ENCODE peak calls at places on chromosomes 6 and 20, in six cellular contexts. X is IMR-90, I is mesendoderm, H is mesenchymal stem cell, M is H1, Z is neuronal stem cell. Q is an unnamed sample.
A peak's percentile ranks its signal among the peaks of the same experiment; 100 is the strongest.

GRCh38 chr20:62306440-62307187 is 3.8 kb downstream of the ADRM1 start:
- DNase-seq in X (no peak), M (no peak), H (no peak), I (no peak), Z (no peak), Q (no peak)

GRCh38 chr20:37453288-37453687 is 67.8 kb upstream of the NNAT start:
- DNase-seq in I (no peak), Z (no peak), X (no peak), M (no peak), H (no peak), Q (no peak)

GRCh38 chr6:37990762-37991525 is 171.4 kb downstream of the ZFAND3 start:
- DNase-seq in I (peak; percentile 16), Z (peak; percentile 26), M (no peak), H (peak; percentile 92), X (peak; percentile 88), Q (no peak)

GRCh38 chr6:134123666-134124208 is 71.3 kb upstream of the SLC2A12 start:
- DNase-seq in I (peak; percentile 90), H (peak; percentile 74), M (no peak), Z (peak; percentile 33), X (peak; percentile 72), Q (peak; percentile 73)

GRCh38 chr6:149264629-149265028 is 52.9 kb upstream of the TAB2 start:
- DNase-seq in I (peak; percentile 46), M (no peak), X (no peak), H (no peak), Z (no peak), Q (peak; percentile 42)

GRCh38 chr6:27472182-27472616 is 706 bp downstream of the ZNF184 start:
- DNase-seq in X (peak; percentile 87), I (peak; percentile 80), M (no peak), H (peak; percentile 88), Z (peak; percentile 65), Q (peak; percentile 55)

GRCh38 chr20:33489495-33490022 is 337 bp upstream of the CBFA2T2 start:
- DNase-seq in H (peak; percentile 97), X (peak; percentile 95), I (peak; percentile 96), Z (peak; percentile 89), M (peak; percentile 77), Q (peak; percentile 98)

GRCh38 chr6:147005499-147005898 is 198.7 kb upstream of the STXBP5 start:
- DNase-seq in H (no peak), I (peak; percentile 64), X (no peak), M (no peak), Z (no peak), Q (peak; percentile 30)

GRCh38 chr6:149566372-149567193 is at the start of gene GINM1:
- DNase-seq in M (no peak), I (peak; percentile 73), H (peak; percentile 60), X (peak; percentile 15), Z (no peak), Q (peak; percentile 67)

GRCh38 chr6:6588924-6589696 is 590 bp downstream of the LY86 start:
- DNase-seq in X (no peak), Z (no peak), H (no peak), I (no peak), M (no peak), Q (no peak)

GRCh38 chr6:37674161-37674560 is 23.5 kb downstream of the MDGA1 start:
- DNase-seq in X (no peak), H (no peak), I (no peak), Z (no peak), M (no peak), Q (no peak)

GRCh38 chr6:159983641-159984080 is 14.8 kb downstream of the IGF2R start:
- DNase-seq in H (peak; percentile 90), I (no peak), Z (no peak), X (peak; percentile 51), M (no peak), Q (no peak)

GRCh38 chr6:128532827-128533226 is 12.4 kb upstream of the PTPRK start:
- DNase-seq in M (no peak), I (no peak), Z (no peak), X (peak; percentile 55), H (no peak), Q (no peak)

GRCh38 chr6:22499815-22500214 is 69.6 kb upstream of the HDGFL1 start:
- DNase-seq in X (no peak), Z (no peak), I (no peak), H (no peak), M (no peak), Q (no peak)

GRCh38 chr6:43676962-43677606 is 10.5 kb downstream of the MRPS18A start:
- DNase-seq in I (no peak), M (no peak), X (no peak), Z (no peak), H (no peak), Q (no peak)

GRCh38 chr6:3211681-3212080 is 15.8 kb downstream of the TUBB2B start:
- DNase-seq in X (no peak), H (no peak), M (no peak), Z (no peak), I (peak; percentile 67), Q (no peak)

GRCh38 chr6:132506461-132506860 is 6.5 kb downstream of the STX7 start:
- DNase-seq in M (no peak), H (no peak), X (no peak), I (no peak), Z (no peak), Q (no peak)

GRCh38 chr6:154485784-154486183 is 24.7 kb downstream of the CNKSR3 start:
- DNase-seq in I (no peak), Z (no peak), X (no peak), H (no peak), M (no peak), Q (no peak)

GRCh38 chr6:148973809-148974208 is 227.0 kb downstream of the UST start:
- DNase-seq in M (no peak), I (peak; percentile 56), X (peak; percentile 66), H (peak; percentile 53), Z (no peak), Q (no peak)

GRCh38 chr20:17873410-17874270 is 95.0 kb downstream of the SNX5 start:
- DNase-seq in Z (no peak), M (no peak), X (peak; percentile 96), H (peak; percentile 73), I (no peak), Q (peak; percentile 73)

GRCh38 chr6:119330520-119330919 is 19.0 kb downstream of the MAN1A1 start:
- DNase-seq in Z (no peak), X (no peak), M (no peak), H (no peak), I (no peak), Q (no peak)

GRCh38 chr20:41011551-41012067 is 17.0 kb upstream of the TOP1 start:
- DNase-seq in X (no peak), M (no peak), H (no peak), I (no peak), Z (no peak), Q (no peak)
- H2BK15ac ChIP-seq in X (peak overlapping the region; percentile 59), M (no peak overlapping the region), H (no peak overlapping the region), I (no peak overlapping the region), Z (no peak overlapping the region), Q (no peak overlapping the region)

GRCh38 chr20:1185781-1186334 is 1.1 kb upstream of the TMEM74B start:
- DNase-seq in M (peak; percentile 21), X (peak; percentile 26), Z (peak; percentile 57), H (peak; percentile 71), I (peak; percentile 82), Q (peak; percentile 82)
- H2BK15ac ChIP-seq in M (peak overlapping the region; percentile 36), X (no peak overlapping the region), Z (no peak overlapping the region), H (no peak overlapping the region), I (no peak overlapping the region), Q (no peak overlapping the region)

GRCh38 chr6:84876723-84877514 is 112.5 kb upstream of the TBX18 start:
- DNase-seq in X (no peak), I (no peak), H (no peak), Z (no peak), M (no peak), Q (no peak)

GRCh38 chr6:84882768-84883766 is 118.7 kb upstream of the TBX18 start:
- DNase-seq in H (no peak), I (no peak), M (no peak), Z (no peak), X (no peak), Q (no peak)

GRCh38 chr6:84871925-84872324 is 107.5 kb upstream of the TBX18 start:
- DNase-seq in M (no peak), I (no peak), H (no peak), X (no peak), Z (no peak), Q (no peak)

GRCh38 chr6:84872996-84873395 is 108.6 kb upstream of the TBX18 start:
- DNase-seq in H (no peak), Z (no peak), X (no peak), M (no peak), I (no peak), Q (no peak)

DNA sequence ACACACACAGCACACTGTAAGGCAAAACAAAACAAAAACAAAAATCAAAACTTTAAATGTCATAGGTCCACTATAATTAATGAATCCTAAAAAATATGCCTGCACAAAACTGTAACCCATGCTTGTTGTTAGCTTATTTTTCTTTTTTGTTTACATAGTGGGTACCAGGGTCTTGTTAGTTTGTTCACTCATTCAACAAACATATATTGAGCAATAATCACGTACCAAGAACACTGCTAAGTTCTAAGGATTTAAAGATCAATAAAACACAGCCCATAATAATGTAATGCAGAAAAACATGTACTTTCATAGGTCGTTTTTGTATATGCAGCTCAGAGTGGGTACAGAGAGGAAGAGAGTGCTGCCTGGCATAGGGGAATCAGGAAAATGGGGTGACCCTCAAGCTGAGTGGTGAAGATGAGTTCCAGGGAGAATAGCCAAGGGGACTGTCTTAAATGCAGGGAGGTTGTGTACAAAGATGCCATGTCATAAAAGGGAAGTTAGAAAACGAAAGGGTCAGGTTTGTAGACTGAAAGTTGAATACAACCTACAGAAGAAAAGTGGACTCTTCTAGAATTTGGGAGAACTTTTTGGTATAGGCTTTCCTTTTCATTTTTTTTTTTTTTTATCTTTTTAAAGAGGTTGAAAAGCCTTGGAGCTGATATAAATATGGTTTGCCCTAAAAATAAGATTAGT is 113.3 kb upstream of the TBX18 start:
- DNase-seq in I (no peak), M (no peak), H (no peak), X (no peak), Z (no peak), Q (no peak)
- H2BK15ac ChIP-seq in I (no peak overlapping the region), M (no peak overlapping the region), H (no peak overlapping the region), X (no peak overlapping the region), Z (no peak overlapping the region), Q (no peak overlapping the region)

GRCh38 chr6:45115696-45116095 is 212.4 kb upstream of the RUNX2 start:
- DNase-seq in M (no peak), X (peak; percentile 12), H (peak; percentile 83), I (no peak), Z (no peak), Q (no peak)

GRCh38 chr6:45116714-45117410 is 211.3 kb upstream of the RUNX2 start:
- DNase-seq in M (no peak), Z (no peak), I (no peak), H (peak; percentile 79), X (peak; percentile 78), Q (no peak)

GRCh38 chr6:45109551-45109950 is 218.6 kb upstream of the RUNX2 start:
- DNase-seq in M (no peak), X (no peak), I (no peak), Z (no peak), H (no peak), Q (no peak)

GRCh38 chr6:45112711-45113110 is 215.4 kb upstream of the RUNX2 start:
- DNase-seq in Z (no peak), M (no peak), H (no peak), I (no peak), X (no peak), Q (no peak)
- H2BK15ac ChIP-seq in Z (no peak overlapping the region), M (no peak overlapping the region), H (no peak overlapping the region), I (no peak overlapping the region), X (no peak overlapping the region), Q (no peak overlapping the region)

DNA sequence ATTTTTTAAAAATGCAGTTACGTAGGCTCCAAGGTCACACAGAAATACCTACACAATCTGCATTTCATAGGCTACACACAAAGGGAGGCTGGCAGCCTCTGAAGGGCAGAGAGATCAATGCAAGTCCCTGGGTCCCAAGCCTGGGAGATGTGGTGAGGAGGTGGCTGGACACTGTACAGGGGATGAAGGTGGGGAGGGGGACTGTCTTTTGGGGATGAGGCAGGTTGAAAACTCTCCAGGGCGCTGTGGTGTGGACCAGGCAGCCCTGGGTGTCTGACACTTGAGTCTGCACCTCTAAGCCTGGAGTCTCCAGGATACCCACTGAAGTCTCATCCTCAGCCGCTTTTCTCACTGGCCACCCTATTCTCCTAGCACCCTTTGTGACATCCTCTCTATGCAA is 24.5 kb downstream of the TXNDC5 start:
- DNase-seq in X (no peak), M (no peak), H (no peak), I (no peak), Z (no peak), Q (no peak)
- H2BK15ac ChIP-seq in X (no peak overlapping the region), M (no peak overlapping the region), H (no peak overlapping the region), I (no peak overlapping the region), Z (no peak overlapping the region), Q (no peak overlapping the region)

Q was measured in H9.